ENCODE peak calls at places on chromosomes 12 and 14, in nine cellular contexts. E is NCI-H2171; C is stimulated activated CD8-positive, alpha-beta memory T cell treated with anti-CD3 and anti-CD28 coated beads, Interleukin-12 subunit alpha, Interleukin-12 subunit beta, amount 100 ng/mL, for 4 hours; X is anterior cingulate cortex; L is SW 1271; J is C1 segment of cervical spinal cord; M is CD4-positive, alpha-beta T cell; R is heart right ventricle; A is cardiac muscle cell. O is an unnamed sample.
A peak's percentile ranks its signal among the peaks of the same experiment; 100 is the strongest.

GRCh38 chr14:99575043-99576023 is 28.7 kb downstream of the CCDC85C start:
- DNase-seq in E (no peak), C (no peak), X (no peak), L (no peak), J (no peak), M (no peak), R (no peak), A (peak; percentile 47), O (no peak)

GRCh38 chr12:99063182-99063581 is 418.1 kb downstream of the APAF1 start:
- DNase-seq in E (no peak), C (no peak), X (no peak), L (no peak), J (peak; percentile 73), M (no peak), R (no peak), A (no peak), O (no peak)

GRCh38 chr14:69532561-69533335 is 41.9 kb downstream of the CCDC177 start:
- DNase-seq in E (no peak), C (no peak), X (no peak), L (no peak), J (no peak), M (no peak), R (no peak), A (no peak), O (no peak)

GRCh38 chr12:24617471-24617870 is 331.4 kb downstream of the BCAT1 start:
- DNase-seq in E (no peak), C (no peak), X (no peak), L (no peak), J (no peak), M (no peak), R (no peak), A (no peak), O (no peak)

GRCh38 chr14:29858299-29858698 is 69.3 kb downstream of the PRKD1 start:
- DNase-seq in E (no peak), C (no peak), X (no peak), L (no peak), J (no peak), M (no peak), R (no peak), A (no peak), O (no peak)

GRCh38 chr12:124324803-124325705 is 30.2 kb downstream of the RFLNA start:
- DNase-seq in E (no peak), C (no peak), X (no peak), L (no peak), J (no peak), M (no peak), R (no peak), A (no peak), O (no peak)

GRCh38 chr14:53444677-53445312 is 291.7 kb upstream of the DDHD1 start:
- DNase-seq in E (no peak), C (no peak), X (no peak), L (no peak), J (no peak), M (no peak), R (no peak), A (no peak), O (no peak)

GRCh38 chr14:61535032-61535431 is 160.3 kb upstream of the HIF1A start:
- DNase-seq in E (no peak), C (no peak), X (no peak), L (no peak), J (no peak), M (no peak), R (no peak), A (no peak), O (no peak)

GRCh38 chr12:48018618-48018995 is 14.3 kb upstream of the COL2A1 start:
- DNase-seq in E (no peak), C (no peak), X (no peak), L (no peak), J (no peak), M (no peak), R (no peak), A (no peak), O (no peak)

O was measured in head of caudate nucleus.